ENCODE peak calls at places on chromosomes 2 and 18, in nine cellular contexts. One of them, this sample, is unnamed. For H3K4me1, the result is how much of the 10 kb centered on the place peaks cover.

GRCh38 chr2:147789720-147790119 is 55.1 kb upstream of the ACVR2A start:
- DNase-seq in CD8-positive, alpha-beta T cell: no peak
- DNase-seq in psoas muscle: no peak
- DNase-seq in GM12878: no peak
- DNase-seq in fibroblast of lung: peak
- DNase-seq in PC-9: no peak
- DNase-seq in lower lobe of right lung: no peak
- DNase-seq in GM23338: no peak
- DNase-seq in Panc1: no peak
- DNase-seq in this sample: no peak

GRCh38 chr18:4246374-4246773 is 208.7 kb downstream of the DLGAP1 start:
- DNase-seq in psoas muscle: no peak
- DNase-seq in lower lobe of right lung: no peak
- DNase-seq in CD8-positive, alpha-beta T cell: no peak
- DNase-seq in Panc1: no peak
- DNase-seq in GM12878: no peak
- DNase-seq in fibroblast of lung: no peak
- DNase-seq in GM23338: no peak
- DNase-seq in PC-9: no peak
- DNase-seq in this sample: no peak

GRCh38 chr18:77093584-77093983 is 39.0 kb downstream of the MBP start:
- DNase-seq in PC-9: no peak
- DNase-seq in lower lobe of right lung: no peak
- DNase-seq in fibroblast of lung: no peak
- DNase-seq in Panc1: no peak
- DNase-seq in GM23338: no peak
- DNase-seq in GM12878: no peak
- DNase-seq in CD8-positive, alpha-beta T cell: no peak
- DNase-seq in psoas muscle: no peak
- DNase-seq in this sample: no peak

GRCh38 chr18:77361382-77361781 is 111.7 kb downstream of the GALR1 start:
- DNase-seq in CD8-positive, alpha-beta T cell: no peak
- DNase-seq in psoas muscle: no peak
- DNase-seq in Panc1: no peak
- DNase-seq in lower lobe of right lung: no peak
- DNase-seq in GM12878: no peak
- DNase-seq in GM23338: no peak
- DNase-seq in PC-9: no peak
- DNase-seq in fibroblast of lung: no peak
- DNase-seq in this sample: no peak

GRCh38 chr18:11802586-11802985 is 48.6 kb upstream of the CHMP1B start:
- DNase-seq in CD8-positive, alpha-beta T cell: no peak
- DNase-seq in lower lobe of right lung: no peak
- DNase-seq in psoas muscle: no peak
- DNase-seq in GM12878: no peak
- DNase-seq in Panc1: no peak
- DNase-seq in fibroblast of lung: no peak
- DNase-seq in PC-9: no peak
- DNase-seq in GM23338: no peak
- DNase-seq in this sample: no peak

GRCh38 chr2:25310965-25311865 is 30.5 kb downstream of the DNMT3A start:
- DNase-seq in GM23338: peak
- DNase-seq in psoas muscle: no peak
- DNase-seq in GM12878: no peak
- DNase-seq in Panc1: no peak
- DNase-seq in PC-9: peak
- DNase-seq in CD8-positive, alpha-beta T cell: no peak
- DNase-seq in fibroblast of lung: no peak
- DNase-seq in lower lobe of right lung: peak
- DNase-seq in this sample: no peak

GRCh38 chr2:43127208-43127940 is 99.0 kb downstream of the ZFP36L2 start:
- DNase-seq in PC-9: no peak
- DNase-seq in lower lobe of right lung: peak
- DNase-seq in Panc1: no peak
- DNase-seq in psoas muscle: peak
- DNase-seq in GM23338: peak
- DNase-seq in fibroblast of lung: peak
- DNase-seq in CD8-positive, alpha-beta T cell: peak
- DNase-seq in GM12878: no peak
- DNase-seq in this sample: no peak

GRCh38 chr2:123747316-123747715 is 277.8 kb upstream of the CNTNAP5 start:
- DNase-seq in fibroblast of lung: no peak
- DNase-seq in GM23338: no peak
- DNase-seq in lower lobe of right lung: no peak
- DNase-seq in psoas muscle: no peak
- DNase-seq in PC-9: no peak
- DNase-seq in Panc1: no peak
- DNase-seq in GM12878: no peak
- DNase-seq in CD8-positive, alpha-beta T cell: no peak
- DNase-seq in this sample: no peak

GRCh38 chr2:233802132-233802815 is 24.1 kb downstream of the MROH2A start:
- DNase-seq in CD8-positive, alpha-beta T cell: no peak
- DNase-seq in Panc1: no peak
- DNase-seq in fibroblast of lung: no peak
- DNase-seq in lower lobe of right lung: no peak
- DNase-seq in GM23338: no peak
- DNase-seq in PC-9: no peak
- DNase-seq in psoas muscle: no peak
- DNase-seq in GM12878: no peak
- DNase-seq in this sample: no peak

GRCh38 chr2:241893265-241893664 is 23.7 kb downstream of the RTP5 start:
- DNase-seq in PC-9: no peak
- DNase-seq in Panc1: no peak
- DNase-seq in GM12878: no peak
- DNase-seq in lower lobe of right lung: peak
- DNase-seq in psoas muscle: no peak
- DNase-seq in fibroblast of lung: no peak
- DNase-seq in CD8-positive, alpha-beta T cell: no peak
- DNase-seq in GM23338: no peak
- DNase-seq in this sample: peak

GRCh38 chr2:241891988-241892298 is 22.4 kb downstream of the RTP5 start:
- DNase-seq in GM12878: no peak
- DNase-seq in CD8-positive, alpha-beta T cell: no peak
- DNase-seq in psoas muscle: no peak
- DNase-seq in Panc1: no peak
- DNase-seq in fibroblast of lung: no peak
- DNase-seq in PC-9: no peak
- DNase-seq in GM23338: no peak
- DNase-seq in lower lobe of right lung: no peak
- DNase-seq in this sample: no peak

GRCh38 chr2:241892299-241893137 is 23.0 kb downstream of the RTP5 start:
- DNase-seq in fibroblast of lung: peak
- DNase-seq in PC-9: no peak
- DNase-seq in Panc1: no peak
- DNase-seq in psoas muscle: no peak
- DNase-seq in GM23338: no peak
- DNase-seq in CD8-positive, alpha-beta T cell: no peak
- DNase-seq in lower lobe of right lung: peak
- DNase-seq in GM12878: no peak
- DNase-seq in this sample: peak

GRCh38 chr2:241890524-241891235 is 21.2 kb downstream of the RTP5 start:
- DNase-seq in lower lobe of right lung: peak
- DNase-seq in CD8-positive, alpha-beta T cell: no peak
- DNase-seq in GM23338: no peak
- DNase-seq in fibroblast of lung: no peak
- DNase-seq in GM12878: no peak
- DNase-seq in Panc1: no peak
- DNase-seq in psoas muscle: no peak
- DNase-seq in PC-9: peak
- DNase-seq in this sample: no peak

DNA sequence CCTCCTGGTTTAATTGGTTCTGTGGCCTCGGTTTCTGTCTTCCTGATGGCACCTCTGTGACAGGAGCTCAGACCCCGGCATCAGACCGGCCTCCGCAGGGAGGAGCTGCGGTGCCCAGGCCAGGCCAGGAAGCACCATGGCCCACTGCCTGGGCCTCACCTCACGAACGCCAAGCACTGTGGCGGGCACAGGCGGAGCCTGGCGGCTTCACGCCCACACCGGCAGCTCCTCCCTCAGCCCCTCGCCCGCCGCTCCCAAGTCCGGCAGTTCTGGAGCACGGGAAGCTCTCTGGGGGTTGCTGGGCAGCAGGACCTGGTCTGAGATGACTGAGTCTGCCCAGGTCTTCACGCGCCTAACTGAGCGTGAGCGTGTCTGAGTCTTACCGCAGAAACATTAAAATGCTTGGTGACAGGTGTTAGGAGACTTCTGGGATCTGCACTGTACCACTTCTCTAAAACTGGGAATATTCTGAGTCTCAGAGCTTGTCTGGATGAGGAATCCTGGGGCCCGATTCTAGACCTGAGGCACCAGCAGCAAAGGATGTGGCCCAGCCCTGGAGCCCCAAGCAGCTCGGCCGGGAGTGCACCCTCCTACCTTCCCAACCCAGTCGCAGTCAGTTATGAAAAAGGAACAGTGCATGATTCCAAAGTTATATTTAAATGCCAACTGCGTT is 21.9 kb downstream of the RTP5 start:
- DNase-seq in CD8-positive, alpha-beta T cell: no peak
- DNase-seq in PC-9: no peak
- DNase-seq in psoas muscle: no peak
- DNase-seq in GM12878: no peak
- DNase-seq in lower lobe of right lung: peak
- DNase-seq in GM23338: no peak
- DNase-seq in fibroblast of lung: no peak
- DNase-seq in Panc1: no peak
- DNase-seq in this sample: no peak
- H3K4me1 ChIP-seq in CD8-positive, alpha-beta T cell: under half
- H3K4me1 ChIP-seq in PC-9: under half
- H3K4me1 ChIP-seq in psoas muscle: under half
- H3K4me1 ChIP-seq in GM12878: under half
- H3K4me1 ChIP-seq in lower lobe of right lung: under half
- H3K4me1 ChIP-seq in GM23338: under half
- H3K4me1 ChIP-seq in fibroblast of lung: under half
- H3K4me1 ChIP-seq in Panc1: under half
- H3K4me1 ChIP-seq in this sample: under half

DNA sequence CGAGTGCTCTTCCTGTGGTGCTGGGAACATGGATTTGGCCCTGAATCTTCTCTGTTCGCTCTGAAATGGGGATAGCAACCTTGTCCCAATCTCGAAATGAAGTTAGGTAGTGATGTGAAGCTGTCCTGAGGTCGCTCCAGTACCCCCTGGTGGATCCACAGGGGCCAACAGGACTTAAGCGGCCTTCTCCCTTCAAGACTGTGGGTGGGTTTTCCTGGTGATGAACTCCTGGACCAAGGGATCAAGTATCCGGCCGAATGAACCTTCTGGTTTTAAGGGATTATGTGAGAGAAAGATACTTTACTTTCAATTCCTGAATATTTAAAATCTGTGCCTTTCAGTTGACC is 156.5 kb downstream of the NAPG start:
- DNase-seq in fibroblast of lung: no peak
- DNase-seq in Panc1: no peak
- DNase-seq in psoas muscle: no peak
- DNase-seq in CD8-positive, alpha-beta T cell: no peak
- DNase-seq in GM23338: peak
- DNase-seq in lower lobe of right lung: no peak
- DNase-seq in PC-9: no peak
- DNase-seq in GM12878: no peak
- DNase-seq in this sample: no peak
- TF ChIP-seq CTCF in fibroblast of lung: peak
- TF ChIP-seq CTCF in Panc1: no peak
- TF ChIP-seq CTCF in psoas muscle: no peak
- TF ChIP-seq CTCF in CD8-positive, alpha-beta T cell: no peak
- TF ChIP-seq CTCF in GM23338: peak
- TF ChIP-seq CTCF in lower lobe of right lung: no peak
- TF ChIP-seq CTCF in PC-9: no peak
- TF ChIP-seq CTCF in GM12878: no peak
- TF ChIP-seq CTCF in this sample: no peak

GRCh38 chr2:159156834-159157233 is 129.7 kb downstream of the WDSUB1 start:
- DNase-seq in CD8-positive, alpha-beta T cell: no peak
- DNase-seq in GM23338: no peak
- DNase-seq in Panc1: no peak
- DNase-seq in PC-9: no peak
- DNase-seq in fibroblast of lung: no peak
- DNase-seq in psoas muscle: no peak
- DNase-seq in lower lobe of right lung: peak
- DNase-seq in GM12878: no peak
- DNase-seq in this sample: no peak

GRCh38 chr2:159155791-159156190 is 130.7 kb downstream of the WDSUB1 start:
- DNase-seq in Panc1: no peak
- DNase-seq in lower lobe of right lung: no peak
- DNase-seq in GM12878: no peak
- DNase-seq in psoas muscle: no peak
- DNase-seq in fibroblast of lung: no peak
- DNase-seq in GM23338: no peak
- DNase-seq in CD8-positive, alpha-beta T cell: no peak
- DNase-seq in PC-9: no peak
- DNase-seq in this sample: no peak

GRCh38 chr2:159153463-159153862 is 133.0 kb downstream of the WDSUB1 start:
- DNase-seq in GM23338: no peak
- DNase-seq in PC-9: peak
- DNase-seq in lower lobe of right lung: no peak
- DNase-seq in Panc1: no peak
- DNase-seq in fibroblast of lung: no peak
- DNase-seq in GM12878: no peak
- DNase-seq in CD8-positive, alpha-beta T cell: no peak
- DNase-seq in psoas muscle: no peak
- DNase-seq in this sample: no peak

GRCh38 chr2:159155315-159155714 is 131.2 kb downstream of the WDSUB1 start:
- DNase-seq in psoas muscle: no peak
- DNase-seq in Panc1: no peak
- DNase-seq in fibroblast of lung: no peak
- DNase-seq in PC-9: peak
- DNase-seq in lower lobe of right lung: peak
- DNase-seq in CD8-positive, alpha-beta T cell: no peak
- DNase-seq in GM12878: no peak
- DNase-seq in GM23338: peak
- DNase-seq in this sample: no peak

DNA sequence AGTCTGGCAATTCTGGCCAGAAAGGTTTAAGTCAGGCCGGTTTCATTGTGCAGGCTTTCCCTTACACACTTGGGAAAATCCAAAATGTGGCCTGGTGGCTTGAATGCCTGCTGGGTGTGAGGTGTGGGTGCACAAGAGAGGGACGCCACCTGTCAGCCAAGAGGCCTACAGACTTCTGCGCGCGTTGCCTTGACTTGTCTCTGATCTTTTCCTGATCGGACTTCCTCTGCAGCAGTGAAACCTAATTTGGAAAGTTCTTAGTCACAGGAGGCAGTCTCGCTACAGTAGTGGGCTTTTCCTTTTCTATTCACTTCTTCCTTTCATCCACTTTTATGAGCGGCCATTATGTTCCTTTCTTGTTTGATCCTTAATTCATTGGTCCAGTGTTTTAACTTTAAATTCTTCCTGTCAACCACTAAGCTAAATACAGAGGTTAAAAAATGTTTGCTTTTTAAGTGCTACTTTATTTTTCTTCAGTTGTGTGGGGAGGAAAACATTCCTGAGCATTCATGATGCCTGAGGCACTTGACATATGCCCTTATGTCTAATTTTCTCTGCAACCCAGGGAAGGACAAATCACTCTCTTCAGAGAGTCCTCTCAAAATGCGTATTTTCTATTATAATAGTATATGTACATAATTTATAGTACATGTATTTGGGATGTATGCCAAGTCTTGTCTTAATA is 129.0 kb downstream of the WDSUB1 start:
- DNase-seq in psoas muscle: no peak
- DNase-seq in PC-9: no peak
- DNase-seq in GM23338: no peak
- DNase-seq in fibroblast of lung: no peak
- DNase-seq in GM12878: peak
- DNase-seq in lower lobe of right lung: no peak
- DNase-seq in Panc1: no peak
- DNase-seq in CD8-positive, alpha-beta T cell: no peak
- DNase-seq in this sample: no peak
- H3K4me1 ChIP-seq in psoas muscle: under half
- H3K4me1 ChIP-seq in PC-9: under half
- H3K4me1 ChIP-seq in GM23338: under half
- H3K4me1 ChIP-seq in fibroblast of lung: under half
- H3K4me1 ChIP-seq in GM12878: under half
- H3K4me1 ChIP-seq in lower lobe of right lung: half or more
- H3K4me1 ChIP-seq in Panc1: under half
- H3K4me1 ChIP-seq in CD8-positive, alpha-beta T cell: under half
- H3K4me1 ChIP-seq in this sample: under half

GRCh38 chr2:196613302-196613701 is 26.2 kb upstream of the CCDC150 start:
- DNase-seq in CD8-positive, alpha-beta T cell: no peak
- DNase-seq in GM23338: peak
- DNase-seq in GM12878: no peak
- DNase-seq in PC-9: no peak
- DNase-seq in Panc1: no peak
- DNase-seq in fibroblast of lung: no peak
- DNase-seq in lower lobe of right lung: no peak
- DNase-seq in psoas muscle: no peak
- DNase-seq in this sample: no peak
- TF ChIP-seq CTCF in CD8-positive, alpha-beta T cell: no peak
- TF ChIP-seq CTCF in GM23338: peak
- TF ChIP-seq CTCF in GM12878: no peak
- TF ChIP-seq CTCF in PC-9: no peak
- TF ChIP-seq CTCF in Panc1: no peak
- TF ChIP-seq CTCF in fibroblast of lung: no peak
- TF ChIP-seq CTCF in lower lobe of right lung: no peak
- TF ChIP-seq CTCF in psoas muscle: no peak
- TF ChIP-seq CTCF in this sample: no peak

This sample was measured in tibial artery.